ENCODE peak calls at places on chromosome 10, in seven cellular contexts. R, Z, H, V, L, S and M are unnamed samples.

GRCh38 chr10:5411941-5412276 is 448 bp upstream of the NET1 start:
- DNase-seq in V (peak; percentile 14), R (no peak), L (no peak), S (no peak), Z (no peak), H (no peak), M (no peak)

GRCh38 chr10:29841724-29842649 is 207.2 kb upstream of the SVIL start:
- DNase-seq in L (peak; percentile 96), H (peak; percentile 54), Z (peak; percentile 47), R (peak; percentile 56), V (peak; percentile 77), S (no peak), M (peak; percentile 50)

GRCh38 chr10:102230264-102230860 is 4.3 kb downstream of the ELOVL3 start:
- DNase-seq in H (peak; percentile 60), L (no peak), R (peak; percentile 66), S (no peak), Z (peak; percentile 35), V (peak; percentile 74), M (no peak)

GRCh38 chr10:101217450-101218281 is 11.6 kb downstream of the LBX1 start:
- DNase-seq in H (no peak), R (peak; percentile 71), L (no peak), Z (peak; percentile 36), V (peak; percentile 88), S (no peak), M (no peak)

GRCh38 chr10:71978988-71979691 is 14.9 kb downstream of the CHST3 start:
- DNase-seq in L (no peak), V (no peak), S (no peak), H (no peak), R (no peak), Z (no peak), M (no peak)

GRCh38 chr10:130020651-130021372 is 56.7 kb upstream of the EBF3 start:
- DNase-seq in H (no peak), Z (no peak), S (no peak), R (no peak), V (no peak), L (no peak), M (no peak)

GRCh38 chr10:132364594-132364970 is 32.4 kb upstream of the PWWP2B start:
- DNase-seq in H (no peak), L (peak; percentile 77), R (no peak), Z (no peak), V (no peak), S (no peak), M (no peak)

GRCh38 chr10:74825371-74826141 is 844 bp upstream of the KAT6B start:
- DNase-seq in H (peak; percentile 43), V (peak; percentile 88), L (no peak), Z (peak; percentile 54), S (no peak), R (peak; percentile 67), M (peak; percentile 80)

GRCh38 chr10:98293550-98294269 is 25.7 kb upstream of the LOXL4 start:
- DNase-seq in V (no peak), Z (no peak), H (no peak), R (no peak), S (no peak), L (peak; percentile 68), M (no peak)

GRCh38 chr10:52256832-52257691 is 57.0 kb upstream of the DKK1 start:
- DNase-seq in L (no peak), S (peak; percentile 64), R (no peak), V (no peak), H (no peak), Z (peak; percentile 9), M (no peak)

GRCh38 chr10:30359373-30360206 is 10.5 kb upstream of the MTPAP start:
- DNase-seq in R (peak; percentile 67), L (peak; percentile 70), S (peak; percentile 39), H (peak; percentile 66), V (peak; percentile 74), Z (peak; percentile 78), M (peak; percentile 92)

GRCh38 chr10:6204063-6204340 is 1.3 kb downstream of the PFKFB3 start:
- DNase-seq in Z (peak; percentile 60), S (no peak), V (peak; percentile 76), R (no peak), H (peak; percentile 62), L (no peak), M (no peak)

GRCh38 chr10:33506838-33507661 is 172.6 kb upstream of the NRP1 start:
- DNase-seq in L (no peak), Z (no peak), R (no peak), S (peak; percentile 39), V (no peak), H (no peak), M (no peak)

GRCh38 chr10:97011397-97011796 is 174.4 kb downstream of the SLIT1 start:
- DNase-seq in S (no peak), Z (no peak), L (no peak), R (no peak), H (no peak), V (no peak), M (peak; percentile 38)

GRCh38 chr10:66176772-66177171 is 749.1 kb upstream of the LRRTM3 start:
- DNase-seq in Z (no peak), L (no peak), H (no peak), R (no peak), V (no peak), S (no peak), M (no peak)

GRCh38 chr10:10605551-10606081 is 412.1 kb upstream of the CELF2 start:
- DNase-seq in V (no peak), Z (peak; percentile 25), S (no peak), L (peak; percentile 69), H (no peak), R (no peak), M (no peak)

GRCh38 chr10:33731322-33731721 is 396.9 kb upstream of the NRP1 start:
- DNase-seq in R (no peak), Z (no peak), L (no peak), S (no peak), V (no peak), H (no peak), M (no peak)

GRCh38 chr10:34889004-34889869 is 74.1 kb upstream of the PARD3 start:
- DNase-seq in Z (no peak), R (no peak), V (no peak), L (peak; percentile 26), S (no peak), H (no peak), M (no peak)

GRCh38 chr10:49212783-49213182 is 24.6 kb upstream of the TMEM273 start:
- DNase-seq in V (no peak), Z (no peak), R (no peak), H (no peak), S (no peak), L (no peak), M (no peak)

GRCh38 chr10:117546020-117546629 is 3.6 kb downstream of the EMX2 start:
- DNase-seq in L (no peak), H (no peak), S (no peak), Z (no peak), R (no peak), V (no peak), M (no peak)

GRCh38 chr10:26290236-26290635 is 73.7 kb downstream of the GAD2 start:
- DNase-seq in R (no peak), L (no peak), S (no peak), H (no peak), Z (no peak), V (no peak), M (no peak)
- TF ChIP-seq EP300 in R (no peak), L (no peak), S (no peak), H (no peak), Z (no peak), V (no peak), M (no peak)

DNA sequence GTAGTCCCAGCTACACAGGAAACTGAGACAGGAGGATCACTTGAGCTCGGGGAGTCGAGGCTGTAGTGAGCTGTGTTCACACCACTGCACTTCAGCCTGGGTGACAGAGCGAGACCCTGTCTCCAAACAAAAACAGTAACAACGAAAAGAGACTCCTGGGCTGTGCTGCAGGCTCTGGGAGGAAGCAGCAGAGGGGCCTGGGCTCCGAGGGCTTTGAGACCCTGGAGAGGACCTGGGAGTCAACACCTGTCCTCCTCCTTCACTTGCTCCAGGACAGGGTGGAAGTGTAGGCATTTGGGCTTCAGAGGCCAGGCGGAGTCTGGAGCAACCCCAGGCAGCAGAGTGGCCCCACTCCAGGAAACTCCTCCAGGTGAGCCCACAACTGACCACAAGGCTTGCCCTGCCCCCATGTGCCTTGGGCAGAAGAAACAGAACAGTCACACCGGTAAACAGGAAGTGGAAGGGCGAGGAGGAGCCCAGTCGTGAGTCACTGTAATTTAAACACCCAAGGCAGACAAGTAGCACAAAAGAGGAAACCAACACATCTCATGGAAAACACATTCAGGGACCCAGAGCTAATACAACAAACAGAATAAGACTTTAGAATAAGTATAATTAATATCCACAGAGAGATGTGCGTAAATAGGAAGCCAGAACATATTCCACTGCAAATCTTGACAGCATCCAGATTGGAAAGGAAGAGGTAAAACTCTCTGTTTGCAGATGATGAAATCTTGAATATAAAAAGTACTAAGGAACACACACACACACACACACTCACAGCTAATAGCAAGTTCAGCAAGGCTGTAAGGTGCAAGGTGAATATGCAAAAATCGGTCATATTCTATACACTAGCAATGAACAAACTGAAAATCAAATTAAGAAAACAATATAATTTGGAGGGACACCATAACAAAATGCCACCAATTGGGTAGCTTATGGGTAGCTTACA is 20.5 kb upstream of the RASGEF1A start:
- DNase-seq in H (peak; percentile 69), L (no peak), Z (peak; percentile 65), R (peak; percentile 72), V (no peak), S (peak; percentile 27), M (no peak)
- TF ChIP-seq EP300 in H (no peak), L (no peak), Z (no peak), R (no peak), V (no peak), S (no peak), M (no peak)

DNA sequence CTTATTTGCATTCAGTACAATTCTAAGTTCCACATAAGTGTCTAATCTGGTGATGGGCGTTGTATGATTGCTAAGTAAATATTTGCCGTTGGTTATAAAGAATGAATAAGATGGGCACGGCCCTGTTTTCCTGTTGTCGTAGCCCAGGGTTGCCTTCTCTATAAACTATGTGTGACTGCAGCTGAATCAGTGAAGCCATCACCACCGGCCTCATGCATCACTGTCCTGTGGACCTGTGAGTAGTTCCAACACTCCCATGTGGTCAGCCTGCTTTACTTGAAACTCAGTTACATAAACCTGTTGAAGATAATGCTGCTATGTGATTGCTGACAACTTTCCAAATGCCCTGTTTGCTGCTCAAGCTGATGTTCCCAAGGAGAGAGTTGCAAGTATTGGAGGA is 21.6 kb upstream of the KLF6 start:
- DNase-seq in S (no peak), H (peak; percentile 63), Z (peak; percentile 83), V (no peak), L (no peak), R (no peak), M (no peak)
- TF ChIP-seq EP300 in S (no peak), H (no peak), Z (peak; percentile 81), V (no peak), L (no peak), R (no peak), M (no peak)

GRCh38 chr10:73629165-73629564 is 12.1 kb downstream of the MYOZ1 start:
- DNase-seq in H (no peak), L (peak; percentile 21), Z (no peak), S (no peak), R (no peak), V (no peak), M (no peak)

GRCh38 chr10:73625884-73626753 is 15.2 kb downstream of the MYOZ1 start:
- DNase-seq in L (peak; percentile 98), V (peak; percentile 92), S (peak; percentile 98), H (peak; percentile 97), Z (peak; percentile 97), R (peak; percentile 99), M (peak; percentile 86)

GRCh38 chr10:73625004-73625883 is 16.0 kb downstream of the MYOZ1 start:
- DNase-seq in V (peak; percentile 73), S (no peak), Z (peak; percentile 32), H (no peak), R (peak; percentile 60), L (peak; percentile 72), M (no peak)

GRCh38 chr10:73627300-73627699 is 14.0 kb downstream of the MYOZ1 start:
- DNase-seq in R (no peak), S (no peak), Z (no peak), L (peak; percentile 4), V (no peak), H (no peak), M (no peak)

GRCh38 chr10:73628405-73628804 is 12.9 kb downstream of the MYOZ1 start:
- DNase-seq in L (peak; percentile 28), V (no peak), Z (peak; percentile 64), R (no peak), S (no peak), H (no peak), M (no peak)
- TF ChIP-seq EP300 in L (no peak), V (no peak), Z (no peak), R (no peak), S (no peak), H (no peak), M (no peak)